ENCODE peak calls at places on chromosomes 3 and 15, in five cellular contexts. One of them, this sample, is unnamed.

GRCh38 chr15:36888018-36888992 is 212.0 kb downstream of the MEIS2 start:
- DNase-seq in astrocyte: peak
- DNase-seq in psoas muscle: no peak
- DNase-seq in AG04450: no peak
- DNase-seq in colonic mucosa: no peak
- DNase-seq in this sample: no peak

GRCh38 chr3:7638103-7638502 is 777.2 kb downstream of the GRM7 start:
- DNase-seq in astrocyte: peak
- DNase-seq in psoas muscle: no peak
- DNase-seq in AG04450: no peak
- DNase-seq in colonic mucosa: no peak
- DNase-seq in this sample: no peak

GRCh38 chr3:117016359-117016758 is 306.8 kb downstream of the TUSC7 start:
- DNase-seq in astrocyte: no peak
- DNase-seq in psoas muscle: no peak
- DNase-seq in AG04450: no peak
- DNase-seq in colonic mucosa: no peak
- DNase-seq in this sample: no peak

GRCh38 chr3:45771831-45772230 is 24.5 kb downstream of the SLC6A20 start:
- DNase-seq in astrocyte: no peak
- DNase-seq in psoas muscle: no peak
- DNase-seq in AG04450: no peak
- DNase-seq in colonic mucosa: no peak
- DNase-seq in this sample: peak

GRCh38 chr3:174023445-174023844 is 625.9 kb downstream of the NLGN1 start:
- DNase-seq in astrocyte: peak
- DNase-seq in psoas muscle: no peak
- DNase-seq in AG04450: no peak
- DNase-seq in colonic mucosa: no peak
- DNase-seq in this sample: no peak

GRCh38 chr15:66800584-66801235 is 98.7 kb downstream of the SMAD6 start:
- DNase-seq in astrocyte: peak
- DNase-seq in psoas muscle: no peak
- DNase-seq in AG04450: no peak
- DNase-seq in colonic mucosa: no peak
- DNase-seq in this sample: peak

GRCh38 chr15:78205856-78206255 is 28.5 kb downstream of the ACSBG1 start:
- DNase-seq in astrocyte: no peak
- DNase-seq in psoas muscle: no peak
- DNase-seq in AG04450: no peak
- DNase-seq in colonic mucosa: peak
- DNase-seq in this sample: peak

GRCh38 chr15:81293728-81294500 is 30.0 kb downstream of the STARD5 start:
- DNase-seq in astrocyte: no peak
- DNase-seq in psoas muscle: no peak
- DNase-seq in AG04450: no peak
- DNase-seq in colonic mucosa: no peak
- DNase-seq in this sample: no peak

GRCh38 chr3:76624128-76624527 is 415.8 kb upstream of the ROBO2 start:
- DNase-seq in astrocyte: no peak
- DNase-seq in psoas muscle: no peak
- DNase-seq in AG04450: no peak
- DNase-seq in colonic mucosa: no peak
- DNase-seq in this sample: no peak

GRCh38 chr3:44021646-44022594 is 219.8 kb upstream of the TOPAZ1 start:
- DNase-seq in astrocyte: peak
- DNase-seq in psoas muscle: no peak
- DNase-seq in AG04450: no peak
- DNase-seq in colonic mucosa: no peak
- DNase-seq in this sample: no peak

GRCh38 chr3:15989419-15989818 is 185.1 kb upstream of the GALNT15 start:
- DNase-seq in astrocyte: no peak
- DNase-seq in psoas muscle: no peak
- DNase-seq in AG04450: no peak
- DNase-seq in colonic mucosa: no peak
- DNase-seq in this sample: no peak

GRCh38 chr3:115325539-115325938 is 178.5 kb upstream of the ZBTB20 start:
- DNase-seq in astrocyte: peak
- DNase-seq in psoas muscle: no peak
- DNase-seq in AG04450: peak
- DNase-seq in colonic mucosa: no peak
- DNase-seq in this sample: no peak

GRCh38 chr3:71109241-71109976 is 474.1 kb downstream of the FOXP1 start:
- DNase-seq in astrocyte: peak
- DNase-seq in psoas muscle: no peak
- DNase-seq in AG04450: no peak
- DNase-seq in colonic mucosa: no peak
- DNase-seq in this sample: no peak

GRCh38 chr3:127748754-127749327 is 73.5 kb downstream of the MGLL start:
- DNase-seq in astrocyte: no peak
- DNase-seq in psoas muscle: no peak
- DNase-seq in AG04450: no peak
- DNase-seq in colonic mucosa: no peak
- DNase-seq in this sample: no peak

GRCh38 chr3:53196575-53197407 is 35.8 kb downstream of the PRKCD start:
- DNase-seq in astrocyte: peak
- DNase-seq in psoas muscle: no peak
- DNase-seq in AG04450: no peak
- DNase-seq in colonic mucosa: peak
- DNase-seq in this sample: no peak

GRCh38 chr3:79979990-79980389 is 212.2 kb upstream of the ROBO1 start:
- DNase-seq in astrocyte: no peak
- DNase-seq in psoas muscle: no peak
- DNase-seq in AG04450: no peak
- DNase-seq in colonic mucosa: no peak
- DNase-seq in this sample: no peak

GRCh38 chr3:161420746-161421145 is 49.4 kb upstream of the SPTSSB start:
- DNase-seq in astrocyte: peak
- DNase-seq in psoas muscle: no peak
- DNase-seq in AG04450: no peak
- DNase-seq in colonic mucosa: no peak
- DNase-seq in this sample: no peak

GRCh38 chr15:51076898-51077564 is 17.7 kb downstream of the TNFAIP8L3 start:
- DNase-seq in astrocyte: peak
- DNase-seq in psoas muscle: peak
- DNase-seq in AG04450: no peak
- DNase-seq in colonic mucosa: peak
- DNase-seq in this sample: peak

GRCh38 chr15:93942140-93942808 is 289.1 kb upstream of the MCTP2 start:
- DNase-seq in astrocyte: peak
- DNase-seq in psoas muscle: no peak
- DNase-seq in AG04450: no peak
- DNase-seq in colonic mucosa: no peak
- DNase-seq in this sample: no peak

GRCh38 chr3:69115731-69116130 is 6.7 kb downstream of the LMOD3 start:
- DNase-seq in astrocyte: peak
- DNase-seq in psoas muscle: no peak
- DNase-seq in AG04450: peak
- DNase-seq in colonic mucosa: no peak
- DNase-seq in this sample: no peak

GRCh38 chr15:48427960-48428547 is 96.8 kb downstream of the DUT start:
- DNase-seq in astrocyte: peak
- DNase-seq in psoas muscle: no peak
- DNase-seq in AG04450: peak
- DNase-seq in colonic mucosa: no peak
- DNase-seq in this sample: no peak

GRCh38 chr3:79517766-79518413 is 249.9 kb downstream of the ROBO1 start:
- DNase-seq in astrocyte: peak
- DNase-seq in psoas muscle: no peak
- DNase-seq in AG04450: no peak
- DNase-seq in colonic mucosa: no peak
- DNase-seq in this sample: no peak

GRCh38 chr15:87917480-87917879 is 339.1 kb downstream of the NTRK3 start:
- DNase-seq in astrocyte: no peak
- DNase-seq in psoas muscle: no peak
- DNase-seq in AG04450: no peak
- DNase-seq in colonic mucosa: no peak
- DNase-seq in this sample: no peak

GRCh38 chr3:37144806-37145205 is 29.6 kb downstream of the LRRFIP2 start:
- DNase-seq in astrocyte: no peak
- DNase-seq in psoas muscle: no peak
- DNase-seq in AG04450: no peak
- DNase-seq in colonic mucosa: no peak
- DNase-seq in this sample: no peak

GRCh38 chr3:23800731-23801130 is 5.0 kb upstream of the UBE2E1 start:
- DNase-seq in astrocyte: no peak
- DNase-seq in psoas muscle: no peak
- DNase-seq in AG04450: no peak
- DNase-seq in colonic mucosa: no peak
- DNase-seq in this sample: no peak
- TF ChIP-seq CTCF in astrocyte: no peak
- TF ChIP-seq CTCF in psoas muscle: peak
- TF ChIP-seq CTCF in AG04450: peak
- TF ChIP-seq CTCF in colonic mucosa: no peak
- TF ChIP-seq CTCF in this sample: no peak

GRCh38 chr3:83230376-83230775 is 1468.9 kb upstream of the GBE1 start:
- DNase-seq in astrocyte: no peak
- DNase-seq in psoas muscle: no peak
- DNase-seq in AG04450: no peak
- DNase-seq in colonic mucosa: no peak
- DNase-seq in this sample: no peak

GRCh38 chr3:83235180-83235814 is 1473.9 kb upstream of the GBE1 start:
- DNase-seq in astrocyte: no peak
- DNase-seq in psoas muscle: no peak
- DNase-seq in AG04450: no peak
- DNase-seq in colonic mucosa: no peak
- DNase-seq in this sample: no peak

GRCh38 chr3:83230841-83231240 is 1469.4 kb upstream of the GBE1 start:
- DNase-seq in astrocyte: no peak
- DNase-seq in psoas muscle: no peak
- DNase-seq in AG04450: no peak
- DNase-seq in colonic mucosa: no peak
- DNase-seq in this sample: no peak

GRCh38 chr3:83233715-83234114 is 1472.3 kb upstream of the GBE1 start:
- DNase-seq in astrocyte: no peak
- DNase-seq in psoas muscle: no peak
- DNase-seq in AG04450: no peak
- DNase-seq in colonic mucosa: no peak
- DNase-seq in this sample: no peak
- TF ChIP-seq CTCF in astrocyte: no peak
- TF ChIP-seq CTCF in psoas muscle: no peak
- TF ChIP-seq CTCF in AG04450: no peak
- TF ChIP-seq CTCF in colonic mucosa: no peak
- TF ChIP-seq CTCF in this sample: no peak

DNA sequence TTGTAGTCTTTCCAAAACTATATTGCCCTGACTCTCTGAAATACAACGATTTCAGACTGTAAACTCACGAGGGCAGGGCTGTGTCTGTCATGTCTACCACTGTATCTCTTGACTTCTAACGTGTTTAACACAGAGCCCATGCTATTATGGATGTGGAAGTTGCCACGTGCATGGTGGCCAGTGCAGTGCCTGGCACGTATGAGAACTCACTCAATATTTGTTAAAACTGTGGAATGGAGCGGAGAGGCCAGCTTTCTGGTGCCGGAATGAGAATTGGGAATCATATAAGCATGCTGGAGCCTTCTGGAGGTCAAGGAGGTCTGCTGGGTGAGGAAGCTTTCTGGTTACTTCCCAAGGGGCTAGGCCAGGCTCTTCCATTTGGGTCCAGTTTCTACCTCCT is 220.6 kb upstream of the LYSMD4 start:
- DNase-seq in astrocyte: no peak
- DNase-seq in psoas muscle: no peak
- DNase-seq in AG04450: no peak
- DNase-seq in colonic mucosa: no peak
- DNase-seq in this sample: peak
- TF ChIP-seq CTCF in astrocyte: no peak
- TF ChIP-seq CTCF in psoas muscle: no peak
- TF ChIP-seq CTCF in AG04450: no peak
- TF ChIP-seq CTCF in colonic mucosa: no peak
- TF ChIP-seq CTCF in this sample: no peak

GRCh38 chr3:98341758-98342157 is 11.9 kb upstream of the OR5K4 start:
- DNase-seq in astrocyte: no peak
- DNase-seq in psoas muscle: no peak
- DNase-seq in AG04450: no peak
- DNase-seq in colonic mucosa: no peak
- DNase-seq in this sample: no peak

GRCh38 chr3:98339031-98339430 is 14.6 kb upstream of the OR5K4 start:
- DNase-seq in astrocyte: no peak
- DNase-seq in psoas muscle: no peak
- DNase-seq in AG04450: no peak
- DNase-seq in colonic mucosa: no peak
- DNase-seq in this sample: no peak

DNA sequence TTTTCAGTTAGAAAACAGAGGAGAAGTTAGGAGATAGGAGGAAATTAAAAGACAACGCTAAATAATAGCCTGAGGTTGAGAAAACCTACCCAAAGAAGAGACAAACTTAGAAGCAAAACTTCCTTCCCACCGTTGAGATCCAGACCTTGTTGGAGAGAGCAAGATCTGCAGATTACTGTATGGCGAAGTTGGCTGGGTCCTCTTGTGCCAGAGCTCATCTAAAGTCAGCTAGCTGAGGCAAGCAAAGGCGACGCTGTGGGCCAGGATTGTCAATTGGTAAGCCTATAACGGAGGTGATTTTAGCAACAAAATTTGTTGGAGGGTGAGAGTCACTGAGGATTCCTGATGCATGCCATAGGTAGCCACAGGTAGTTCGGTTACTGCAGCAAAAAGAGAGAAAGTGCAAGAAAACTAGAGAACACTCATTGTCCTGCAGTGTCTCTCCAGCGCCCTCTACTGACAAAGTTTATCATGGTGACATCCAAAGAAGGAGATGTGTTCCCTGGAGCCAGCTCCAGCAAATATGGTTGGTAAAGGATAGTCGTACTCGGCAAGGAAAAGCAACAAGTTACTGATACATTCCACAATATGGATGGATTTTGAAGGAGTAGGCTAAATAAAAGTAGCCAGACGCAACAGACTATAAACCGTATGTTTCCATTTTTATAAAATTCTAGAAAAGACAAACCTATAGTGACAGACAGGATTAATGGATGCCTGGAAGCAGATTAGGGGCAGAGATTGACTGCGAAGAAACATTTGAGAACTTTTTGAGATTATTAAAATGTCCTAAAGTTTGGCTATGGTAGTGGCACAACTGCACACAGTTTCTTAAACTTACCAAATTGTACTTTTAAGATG is 9.8 kb upstream of the OR5K4 start:
- DNase-seq in astrocyte: no peak
- DNase-seq in psoas muscle: no peak
- DNase-seq in AG04450: no peak
- DNase-seq in colonic mucosa: peak
- DNase-seq in this sample: no peak
- TF ChIP-seq CTCF in astrocyte: peak
- TF ChIP-seq CTCF in psoas muscle: peak
- TF ChIP-seq CTCF in AG04450: peak
- TF ChIP-seq CTCF in colonic mucosa: peak
- TF ChIP-seq CTCF in this sample: no peak

GRCh38 chr3:159499031-159499793 is 489.4 kb upstream of the IL12A start:
- DNase-seq in astrocyte: peak
- DNase-seq in psoas muscle: no peak
- DNase-seq in AG04450: no peak
- DNase-seq in colonic mucosa: no peak
- DNase-seq in this sample: no peak
- TF ChIP-seq CTCF in astrocyte: no peak
- TF ChIP-seq CTCF in psoas muscle: no peak
- TF ChIP-seq CTCF in AG04450: no peak
- TF ChIP-seq CTCF in colonic mucosa: no peak
- TF ChIP-seq CTCF in this sample: no peak